ENCODE peak calls at places on chromosomes 16 and 17, in eight cellular contexts. Z is HCT116, N is GM23338, H is MM.1S, I is GM23248, E is keratinocyte, F is H1, T is SK-N-SH. G is an unnamed sample.

GRCh38 chr17:68566145-68566738 is 34.9 kb downstream of the FAM20A start:
- DNase-seq in Z (no peak), N (no peak), H (no peak), I (peak), E (no peak), F (no peak), T (no peak), G (no peak)

GRCh38 chr16:83682858-83683235 is 124.9 kb upstream of the HSBP1 start:
- DNase-seq in Z (no peak), N (no peak), H (no peak), I (no peak), E (no peak), F (no peak), T (no peak), G (no peak)

GRCh38 chr16:50616883-50617629 is 64.1 kb downstream of the SNX20 start:
- DNase-seq in Z (no peak), N (peak), H (no peak), I (no peak), E (no peak), F (no peak), T (no peak), G (no peak)

GRCh38 chr16:67169642-67170167 is 633 bp upstream of the NOL3 start:
- DNase-seq in Z (no peak), N (peak), H (no peak), I (peak), E (no peak), F (peak), T (peak), G (no peak)

GRCh38 chr16:84790291-84790690 is 29.5 kb upstream of the CRISPLD2 start:
- DNase-seq in Z (no peak), N (no peak), H (no peak), I (no peak), E (no peak), F (no peak), T (no peak), G (no peak)

GRCh38 chr17:63966646-63967265 is 6.0 kb downstream of the SCN4A start:
- DNase-seq in Z (no peak), N (no peak), H (no peak), I (no peak), E (no peak), F (no peak), T (no peak), G (no peak)

GRCh38 chr16:787978-788398 is at the start of gene RPUSD1:
- DNase-seq in Z (no peak), N (peak), H (peak), I (no peak), E (no peak), F (peak), T (no peak), G (no peak)

GRCh38 chr17:66652840-66653507 is 181.9 kb upstream of the CACNG5 start:
- DNase-seq in Z (no peak), N (no peak), H (no peak), I (peak), E (peak), F (no peak), T (no peak), G (no peak)

GRCh38 chr17:50201226-50201854 is at the start of gene COL1A1:
- DNase-seq in Z (no peak), N (peak), H (no peak), I (peak), E (no peak), F (peak), T (peak), G (no peak)

GRCh38 chr17:50198026-50198669 is 3.3 kb downstream of the COL1A1 start:
- DNase-seq in Z (peak), N (peak), H (peak), I (peak), E (no peak), F (no peak), T (peak), G (peak)

GRCh38 chr17:50199651-50200446 is 1.6 kb downstream of the COL1A1 start:
- DNase-seq in Z (peak), N (peak), H (peak), I (peak), E (no peak), F (peak), T (peak), G (peak)

GRCh38 chr17:50200447-50201225 is 795 bp downstream of the COL1A1 start:
- DNase-seq in Z (peak), N (peak), H (peak), I (peak), E (no peak), F (peak), T (peak), G (peak)

GRCh38 chr17:50199211-50199633 is 2.2 kb downstream of the COL1A1 start:
- DNase-seq in Z (no peak), N (no peak), H (no peak), I (peak), E (no peak), F (no peak), T (no peak), G (no peak)
- H2AFZ ChIP-seq in Z (no peak), N (peak), H (no peak), I (no peak), E (no peak), F (no peak), T (no peak), G (peak)

DNA sequence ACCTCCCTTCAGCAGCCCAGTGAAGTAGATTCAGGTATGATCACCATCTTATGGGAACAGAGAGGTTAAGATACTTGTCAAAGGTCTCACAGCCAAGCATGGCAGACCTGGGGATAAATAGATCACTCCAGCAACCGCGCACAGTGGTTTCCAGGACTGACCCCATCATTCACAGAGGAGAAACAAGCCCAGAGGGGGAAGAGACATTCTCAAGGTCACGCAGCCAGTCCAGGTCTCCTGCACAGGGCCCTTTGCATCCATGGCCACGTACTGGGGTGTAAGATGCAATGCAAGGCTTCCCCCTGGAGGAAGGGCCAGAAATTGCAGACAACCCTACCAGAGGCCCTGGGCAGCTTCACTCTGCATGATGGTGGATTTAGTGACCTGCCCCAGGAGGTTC is 19.9 kb downstream of the TLE7 start:
- DNase-seq in Z (peak), N (peak), H (peak), I (peak), E (no peak), F (peak), T (peak), G (no peak)
- H2AFZ ChIP-seq in Z (no peak), N (no peak), H (no peak), I (no peak), E (no peak), F (no peak), T (no peak), G (no peak)

DNA sequence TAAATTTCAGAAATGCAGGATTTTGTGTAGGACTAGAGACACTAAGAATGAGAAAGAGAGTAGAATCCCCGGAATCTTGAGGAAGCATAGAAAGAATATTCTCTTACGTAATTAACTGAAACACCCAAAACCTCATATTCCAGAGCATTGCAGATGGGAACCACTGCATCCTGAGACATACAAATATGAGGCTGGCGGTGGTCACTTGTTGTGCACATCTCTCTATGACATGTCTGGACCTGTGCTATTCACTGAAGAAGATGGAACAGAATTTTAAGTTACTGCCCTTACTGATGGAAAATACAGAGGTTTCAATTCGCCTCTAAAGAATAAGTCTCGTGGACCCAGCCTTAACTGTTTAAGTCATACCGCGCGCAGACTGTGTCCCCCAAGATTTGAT is 806 bp downstream of the RAD51C start:
- DNase-seq in Z (no peak), N (no peak), H (no peak), I (peak), E (no peak), F (no peak), T (no peak), G (no peak)
- H2AFZ ChIP-seq in Z (no peak), N (no peak), H (peak), I (peak), E (peak), F (peak), T (peak), G (peak)

DNA sequence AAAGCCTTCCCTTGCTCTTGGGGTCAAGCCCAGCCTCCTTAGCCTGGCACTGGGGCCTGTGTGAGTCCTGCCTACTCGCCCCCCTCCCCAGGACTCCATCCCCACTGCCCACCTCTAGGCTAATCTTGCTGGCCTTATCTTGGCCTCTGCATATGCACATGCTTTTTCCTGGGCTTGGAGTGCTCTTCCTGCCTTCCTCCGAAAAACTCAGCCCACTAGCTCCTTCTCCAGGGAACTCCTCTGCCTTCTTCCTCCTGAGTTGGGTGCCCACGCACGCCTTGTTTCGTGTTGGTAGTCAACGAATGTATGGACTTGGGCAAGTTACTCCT is 16.5 kb downstream of the TBX2 start:
- DNase-seq in Z (no peak), N (no peak), H (no peak), I (no peak), E (no peak), F (no peak), T (no peak), G (no peak)
- H2AFZ ChIP-seq in Z (peak), N (peak), H (peak), I (peak), E (no peak), F (no peak), T (peak), G (no peak)

DNA sequence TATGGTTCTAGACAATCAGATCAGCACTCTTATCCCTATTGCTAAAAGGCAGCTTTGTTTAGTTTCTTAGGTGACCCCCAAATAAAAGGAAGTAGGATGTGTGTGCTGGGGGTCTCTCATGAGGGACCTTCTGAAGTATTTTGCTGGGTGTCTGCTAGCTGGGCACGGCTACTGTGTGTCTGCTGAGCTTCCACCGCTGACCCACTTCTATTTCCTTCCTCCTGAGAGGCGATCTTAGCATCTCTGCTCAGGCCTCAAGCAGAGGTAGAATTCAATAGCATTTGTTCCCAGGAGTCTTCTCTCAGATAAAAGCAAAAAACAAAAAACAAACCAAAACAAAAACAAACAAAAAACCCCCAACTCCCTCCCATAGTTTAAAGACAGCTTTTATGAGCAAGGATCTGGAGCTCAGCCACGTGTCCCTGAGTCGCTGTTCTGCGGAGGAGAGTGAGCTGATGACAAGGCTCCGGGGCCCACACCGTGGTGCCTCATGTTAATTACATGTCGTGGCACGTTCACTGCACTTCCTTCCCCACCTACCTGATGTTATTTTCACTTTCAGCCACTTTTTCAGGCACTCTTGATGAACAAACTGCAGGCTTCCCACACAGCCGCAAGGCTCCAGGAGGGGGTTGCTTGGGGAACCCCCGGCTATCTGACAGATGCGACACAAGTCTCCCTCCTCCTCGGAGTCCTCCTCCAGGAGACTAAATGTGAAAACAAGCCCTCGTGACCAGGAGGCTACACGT is 83.5 kb downstream of the MARCHF10 start:
- DNase-seq in Z (no peak), N (no peak), H (peak), I (peak), E (no peak), F (no peak), T (no peak), G (no peak)
- H2AFZ ChIP-seq in Z (no peak), N (peak), H (peak), I (no peak), E (peak), F (peak), T (no peak), G (no peak)

GRCh38 chr17:54172096-54172495 is 349.4 kb downstream of the KIF2B start:
- DNase-seq in Z (no peak), N (no peak), H (no peak), I (no peak), E (no peak), F (no peak), T (no peak), G (no peak)

GRCh38 chr17:54172654-54173316 is 350.1 kb downstream of the KIF2B start:
- DNase-seq in Z (no peak), N (peak), H (peak), I (peak), E (no peak), F (peak), T (no peak), G (peak)

GRCh38 chr17:54180919-54181318 is 358.2 kb downstream of the KIF2B start:
- DNase-seq in Z (no peak), N (no peak), H (no peak), I (no peak), E (no peak), F (no peak), T (no peak), G (no peak)

DNA sequence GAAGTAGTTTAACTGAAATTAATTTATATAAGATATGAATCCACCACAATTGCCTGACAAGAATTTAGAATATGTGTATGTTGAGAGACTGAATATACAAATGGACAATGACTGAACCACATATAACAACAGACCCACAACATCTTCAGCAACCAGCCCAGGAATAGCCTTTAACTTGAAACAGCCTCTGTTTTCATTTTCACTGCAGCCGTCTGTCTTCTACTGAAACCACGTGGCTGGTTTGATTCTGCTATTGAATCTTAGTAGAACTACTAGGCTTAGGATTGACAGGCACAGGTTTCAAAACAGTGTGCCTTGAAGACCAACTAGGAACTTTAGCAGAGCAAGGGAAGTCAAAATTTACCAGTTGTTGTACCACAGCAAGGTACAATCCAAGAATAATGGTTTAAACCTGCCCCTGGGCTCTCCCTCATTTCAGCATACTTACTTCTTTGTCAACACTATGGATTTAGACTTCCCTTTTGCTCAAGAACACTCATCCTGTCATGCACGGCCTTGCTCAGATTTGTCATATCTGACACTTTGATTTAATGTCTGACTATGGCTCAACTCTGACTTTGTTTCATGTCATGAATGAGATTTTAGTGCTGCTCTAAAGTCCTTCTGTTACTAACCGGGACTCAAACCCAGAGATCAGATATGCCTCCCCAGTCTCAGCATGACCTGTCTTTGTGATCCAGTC is 355.0 kb downstream of the KIF2B start:
- DNase-seq in Z (no peak), N (no peak), H (peak), I (no peak), E (no peak), F (no peak), T (no peak), G (no peak)
- H2AFZ ChIP-seq in Z (no peak), N (no peak), H (peak), I (no peak), E (no peak), F (no peak), T (no peak), G (no peak)

GRCh38 chr17:21524211-21524591 is 148.0 kb downstream of the KCNJ12 start:
- DNase-seq in Z (no peak), N (no peak), H (no peak), I (no peak), E (no peak), F (peak), T (no peak), G (no peak)
- H2AFZ ChIP-seq in Z (no peak), N (no peak), H (no peak), I (no peak), E (no peak), F (no peak), T (no peak), G (no peak)

GRCh38 chr17:79866791-79867190 is 27.6 kb upstream of the CBX4 start:
- DNase-seq in Z (no peak), N (no peak), H (no peak), I (no peak), E (no peak), F (no peak), T (peak), G (no peak)
- H2AFZ ChIP-seq in Z (no peak), N (no peak), H (peak), I (no peak), E (no peak), F (no peak), T (no peak), G (no peak)

GRCh38 chr16:4385066-4385788 is 13.6 kb downstream of the VASN start:
- DNase-seq in Z (no peak), N (no peak), H (no peak), I (peak), E (no peak), F (no peak), T (peak), G (no peak)

GRCh38 chr16:4387769-4388168 is 16.1 kb downstream of the VASN start:
- DNase-seq in Z (no peak), N (no peak), H (no peak), I (no peak), E (no peak), F (peak), T (no peak), G (no peak)

GRCh38 chr16:4386951-4387565 is 15.4 kb downstream of the VASN start:
- DNase-seq in Z (no peak), N (no peak), H (no peak), I (peak), E (no peak), F (no peak), T (no peak), G (no peak)

GRCh38 chr16:4385789-4386451 is 14.3 kb downstream of the VASN start:
- DNase-seq in Z (no peak), N (no peak), H (no peak), I (peak), E (no peak), F (no peak), T (peak), G (no peak)

DNA sequence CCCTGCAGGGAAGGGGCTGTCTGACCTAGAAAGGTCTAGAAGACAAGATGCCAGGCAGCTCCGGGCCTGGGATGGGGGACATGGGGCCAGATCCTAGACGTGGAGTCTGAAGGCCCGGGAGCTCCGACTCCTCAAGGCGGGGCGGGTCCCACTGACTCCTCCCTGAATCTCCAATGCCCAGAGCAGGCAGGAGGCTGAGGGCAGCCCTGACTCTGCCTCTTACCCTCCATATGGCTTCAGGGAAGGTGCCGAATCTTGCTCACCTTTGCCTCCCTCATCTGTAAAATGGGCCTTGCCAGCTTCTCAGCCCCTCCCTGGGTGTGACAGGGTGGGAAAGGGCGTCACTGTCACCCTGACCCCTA is 14.8 kb downstream of the VASN start:
- DNase-seq in Z (no peak), N (no peak), H (no peak), I (peak), E (no peak), F (peak), T (no peak), G (no peak)
- H2AFZ ChIP-seq in Z (no peak), N (no peak), H (no peak), I (no peak), E (no peak), F (no peak), T (no peak), G (no peak)

G was measured in PC-9.